ENCODE peak calls at places on chromosomes 13 and 19, in seven cellular contexts. One of them, this sample, is unnamed.

GRCh38 chr13:47281981-47282380 is 385.1 kb upstream of the HTR2A start:
- DNase-seq in transverse colon: no peak
- DNase-seq in sigmoid colon: no peak
- DNase-seq in ovary: no peak
- DNase-seq in GM12878: no peak
- DNase-seq in suprapubic skin: no peak
- DNase-seq in stomach: no peak
- DNase-seq in this sample: no peak

GRCh38 chr19:41302624-41303351 is 7.2 kb upstream of the CCDC97 start:
- DNase-seq in stomach: no peak
- DNase-seq in ovary: no peak
- DNase-seq in suprapubic skin: no peak
- DNase-seq in sigmoid colon: peak; percentile 67
- DNase-seq in GM12878: peak; percentile 47
- DNase-seq in transverse colon: peak; percentile 66
- DNase-seq in this sample: peak; percentile 77

GRCh38 chr13:31090921-31091624 is 70.6 kb downstream of the HSPH1 start:
- DNase-seq in GM12878: no peak
- DNase-seq in transverse colon: no peak
- DNase-seq in stomach: no peak
- DNase-seq in sigmoid colon: no peak
- DNase-seq in ovary: no peak
- DNase-seq in suprapubic skin: peak; percentile 63
- DNase-seq in this sample: peak; percentile 43

GRCh38 chr19:41421314-41421713 is 5.9 kb downstream of the B3GNT8 start:
- DNase-seq in ovary: no peak
- DNase-seq in suprapubic skin: no peak
- DNase-seq in stomach: no peak
- DNase-seq in GM12878: no peak
- DNase-seq in transverse colon: peak; percentile 66
- DNase-seq in sigmoid colon: no peak
- DNase-seq in this sample: no peak

GRCh38 chr19:11198769-11199469 is 1.6 kb upstream of the KANK2 start:
- DNase-seq in transverse colon: no peak
- DNase-seq in sigmoid colon: no peak
- DNase-seq in ovary: no peak
- DNase-seq in GM12878: no peak
- DNase-seq in stomach: no peak
- DNase-seq in suprapubic skin: no peak
- DNase-seq in this sample: no peak

GRCh38 chr13:26184791-26185250 is 37.3 kb downstream of the RNF6 start:
- DNase-seq in ovary: peak; percentile 63
- DNase-seq in stomach: peak; percentile 69
- DNase-seq in suprapubic skin: no peak
- DNase-seq in GM12878: peak; percentile 12
- DNase-seq in transverse colon: peak; percentile 72
- DNase-seq in sigmoid colon: peak; percentile 76
- DNase-seq in this sample: no peak

GRCh38 chr19:51316688-51317087 is 5.2 kb downstream of the IGLON5 start:
- DNase-seq in suprapubic skin: no peak
- DNase-seq in sigmoid colon: no peak
- DNase-seq in stomach: no peak
- DNase-seq in GM12878: no peak
- DNase-seq in transverse colon: no peak
- DNase-seq in ovary: no peak
- DNase-seq in this sample: no peak

GRCh38 chr19:33241530-33242101 is 16.0 kb upstream of the SLC7A10 start:
- DNase-seq in sigmoid colon: no peak
- DNase-seq in stomach: peak; percentile 31
- DNase-seq in suprapubic skin: no peak
- DNase-seq in transverse colon: peak; percentile 33
- DNase-seq in ovary: no peak
- DNase-seq in GM12878: no peak
- DNase-seq in this sample: no peak

GRCh38 chr13:35720690-35721554 is 244.4 kb upstream of the MAB21L1 start:
- DNase-seq in GM12878: no peak
- DNase-seq in sigmoid colon: peak; percentile 74
- DNase-seq in transverse colon: peak; percentile 42
- DNase-seq in suprapubic skin: no peak
- DNase-seq in stomach: peak; percentile 49
- DNase-seq in ovary: peak; percentile 72
- DNase-seq in this sample: no peak

GRCh38 chr13:40536443-40537113 is 129.9 kb downstream of the FOXO1 start:
- DNase-seq in ovary: no peak
- DNase-seq in suprapubic skin: no peak
- DNase-seq in sigmoid colon: no peak
- DNase-seq in transverse colon: peak; percentile 52
- DNase-seq in GM12878: no peak
- DNase-seq in stomach: peak; percentile 39
- DNase-seq in this sample: no peak

GRCh38 chr19:45526143-45526542 is 18.9 kb downstream of the VASP start:
- DNase-seq in suprapubic skin: no peak
- DNase-seq in stomach: peak; percentile 70
- DNase-seq in ovary: peak; percentile 87
- DNase-seq in transverse colon: peak; percentile 68
- DNase-seq in sigmoid colon: peak; percentile 83
- DNase-seq in GM12878: no peak
- DNase-seq in this sample: no peak

GRCh38 chr13:113665582-113666323 is 1.3 kb upstream of the GRK1 start:
- DNase-seq in transverse colon: peak; percentile 5
- DNase-seq in ovary: no peak
- DNase-seq in GM12878: no peak
- DNase-seq in suprapubic skin: peak; percentile 74
- DNase-seq in sigmoid colon: peak; percentile 56
- DNase-seq in stomach: peak; percentile 20
- DNase-seq in this sample: no peak

GRCh38 chr13:100014621-100015020 is 33.0 kb downstream of the ZIC2 start:
- DNase-seq in ovary: no peak
- DNase-seq in sigmoid colon: no peak
- DNase-seq in transverse colon: no peak
- DNase-seq in stomach: no peak
- DNase-seq in GM12878: no peak
- DNase-seq in suprapubic skin: no peak
- DNase-seq in this sample: no peak

GRCh38 chr13:102597029-102598015 is 536 bp downstream of the TPP2 start:
- DNase-seq in transverse colon: peak; percentile 35
- DNase-seq in ovary: peak; percentile 33
- DNase-seq in stomach: no peak
- DNase-seq in sigmoid colon: peak; percentile 68
- DNase-seq in GM12878: no peak
- DNase-seq in suprapubic skin: peak; percentile 80
- DNase-seq in this sample: peak; percentile 24

GRCh38 chr19:33370783-33371182 is 2.7 kb upstream of the CEBPG start:
- DNase-seq in GM12878: no peak
- DNase-seq in ovary: no peak
- DNase-seq in transverse colon: no peak
- DNase-seq in sigmoid colon: no peak
- DNase-seq in stomach: no peak
- DNase-seq in suprapubic skin: no peak
- DNase-seq in this sample: no peak

GRCh38 chr13:44425041-44425814 is 51.6 kb downstream of the SERP2 start:
- DNase-seq in ovary: no peak
- DNase-seq in stomach: no peak
- DNase-seq in GM12878: no peak
- DNase-seq in suprapubic skin: no peak
- DNase-seq in sigmoid colon: no peak
- DNase-seq in transverse colon: no peak
- DNase-seq in this sample: no peak

GRCh38 chr19:47407417-47407774 is 11.9 kb downstream of the MEIS3 start:
- DNase-seq in suprapubic skin: no peak
- DNase-seq in ovary: no peak
- DNase-seq in sigmoid colon: no peak
- DNase-seq in transverse colon: no peak
- DNase-seq in GM12878: no peak
- DNase-seq in stomach: no peak
- DNase-seq in this sample: no peak

GRCh38 chr19:47405854-47406417 is 13.4 kb downstream of the MEIS3 start:
- DNase-seq in GM12878: no peak
- DNase-seq in sigmoid colon: no peak
- DNase-seq in suprapubic skin: no peak
- DNase-seq in transverse colon: no peak
- DNase-seq in stomach: no peak
- DNase-seq in ovary: no peak
- DNase-seq in this sample: no peak

GRCh38 chr19:47411101-47411500 is 8.2 kb downstream of the MEIS3 start:
- DNase-seq in suprapubic skin: no peak
- DNase-seq in stomach: no peak
- DNase-seq in GM12878: no peak
- DNase-seq in sigmoid colon: no peak
- DNase-seq in ovary: no peak
- DNase-seq in transverse colon: no peak
- DNase-seq in this sample: no peak

GRCh38 chr19:47406711-47407416 is 12.5 kb downstream of the MEIS3 start:
- DNase-seq in stomach: no peak
- DNase-seq in transverse colon: no peak
- DNase-seq in suprapubic skin: no peak
- DNase-seq in ovary: no peak
- DNase-seq in sigmoid colon: no peak
- DNase-seq in GM12878: no peak
- DNase-seq in this sample: no peak

GRCh38 chr19:47408156-47408938 is 11.0 kb downstream of the MEIS3 start:
- DNase-seq in GM12878: no peak
- DNase-seq in stomach: no peak
- DNase-seq in ovary: no peak
- DNase-seq in transverse colon: no peak
- DNase-seq in suprapubic skin: no peak
- DNase-seq in sigmoid colon: no peak
- DNase-seq in this sample: no peak
- H3K27me3 ChIP-seq in GM12878: no peaks in the 10 kb centered on the region
- H3K27me3 ChIP-seq in stomach: no peaks in the 10 kb centered on the region
- H3K27me3 ChIP-seq in ovary: no peaks in the 10 kb centered on the region
- H3K27me3 ChIP-seq in transverse colon: peaks cover 30% of the 10 kb centered on the region
- H3K27me3 ChIP-seq in suprapubic skin: peaks cover 47% of the 10 kb centered on the region
- H3K27me3 ChIP-seq in sigmoid colon: peaks cover 32% of the 10 kb centered on the region
- H3K27me3 ChIP-seq in this sample: peaks cover 12% of the 10 kb centered on the region

DNA sequence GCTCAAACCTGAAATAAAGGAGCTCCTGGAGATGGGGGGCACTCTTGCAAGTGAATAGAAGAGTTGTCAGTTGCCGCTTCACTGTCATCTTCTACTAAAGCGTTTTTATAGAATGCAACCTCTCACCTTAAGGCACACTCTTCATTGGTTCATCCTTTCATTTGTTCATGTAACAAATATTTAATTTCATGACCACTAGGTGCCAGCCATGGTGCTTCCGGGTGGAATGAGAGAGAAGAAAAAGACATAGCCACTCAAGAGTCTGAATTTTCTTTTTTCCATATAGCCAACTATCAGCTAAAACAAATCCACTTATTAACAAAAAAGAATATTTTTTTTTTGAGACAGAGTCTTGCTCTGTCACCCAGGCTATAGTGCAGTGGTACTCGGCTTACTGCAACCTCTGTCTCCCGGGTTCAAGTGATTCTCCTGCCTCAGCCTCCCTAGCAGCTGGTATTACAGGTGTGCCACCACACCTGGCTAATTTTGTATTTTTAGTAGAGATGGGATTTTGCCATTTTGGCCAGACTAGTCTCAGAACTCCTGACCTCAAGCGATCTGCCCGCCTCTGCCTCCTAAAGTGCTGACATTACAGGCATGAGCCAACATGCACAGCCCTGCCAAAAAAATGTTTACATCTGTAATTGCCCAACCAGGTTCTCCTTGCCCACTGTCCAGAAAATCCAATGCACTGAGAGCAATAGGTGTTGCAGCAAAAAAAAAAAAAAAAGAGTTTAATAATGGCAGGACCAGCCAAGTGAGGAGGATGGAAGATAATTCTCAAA is 22.1 kb upstream of the SACS start:
- DNase-seq in suprapubic skin: no peak
- DNase-seq in ovary: no peak
- DNase-seq in GM12878: no peak
- DNase-seq in stomach: no peak
- DNase-seq in transverse colon: no peak
- DNase-seq in sigmoid colon: no peak
- DNase-seq in this sample: no peak
- TF ChIP-seq CTCF in suprapubic skin: no peak
- TF ChIP-seq CTCF in ovary: no peak
- TF ChIP-seq CTCF in GM12878: no peak
- TF ChIP-seq CTCF in stomach: no peak
- TF ChIP-seq CTCF in transverse colon: no peak
- TF ChIP-seq CTCF in sigmoid colon: no peak
- TF ChIP-seq CTCF in this sample: no peak

GRCh38 chr19:43719918-43720317 is 4.0 kb downstream of the IRGC start:
- DNase-seq in GM12878: no peak
- DNase-seq in sigmoid colon: no peak
- DNase-seq in transverse colon: no peak
- DNase-seq in stomach: no peak
- DNase-seq in ovary: no peak
- DNase-seq in suprapubic skin: no peak
- DNase-seq in this sample: no peak

GRCh38 chr19:43720936-43721335 is 5.1 kb downstream of the IRGC start:
- DNase-seq in GM12878: no peak
- DNase-seq in stomach: no peak
- DNase-seq in suprapubic skin: no peak
- DNase-seq in transverse colon: no peak
- DNase-seq in ovary: no peak
- DNase-seq in sigmoid colon: no peak
- DNase-seq in this sample: no peak

GRCh38 chr19:43719378-43719868 is 3.5 kb downstream of the IRGC start:
- DNase-seq in stomach: no peak
- DNase-seq in ovary: no peak
- DNase-seq in suprapubic skin: no peak
- DNase-seq in transverse colon: no peak
- DNase-seq in GM12878: no peak
- DNase-seq in sigmoid colon: no peak
- DNase-seq in this sample: no peak

GRCh38 chr19:43721469-43722048 is 5.7 kb downstream of the IRGC start:
- DNase-seq in ovary: no peak
- DNase-seq in stomach: no peak
- DNase-seq in GM12878: no peak
- DNase-seq in transverse colon: no peak
- DNase-seq in suprapubic skin: no peak
- DNase-seq in sigmoid colon: no peak
- DNase-seq in this sample: no peak

GRCh38 chr19:43718627-43719377 is 2.9 kb downstream of the IRGC start:
- DNase-seq in ovary: no peak
- DNase-seq in transverse colon: no peak
- DNase-seq in GM12878: no peak
- DNase-seq in stomach: no peak
- DNase-seq in sigmoid colon: no peak
- DNase-seq in suprapubic skin: no peak
- DNase-seq in this sample: peak; percentile 80
- TF ChIP-seq EP300 in ovary: no peak
- TF ChIP-seq EP300 in transverse colon: no peak
- TF ChIP-seq EP300 in GM12878: no peak
- TF ChIP-seq EP300 in stomach: no peak
- TF ChIP-seq EP300 in sigmoid colon: no peak
- TF ChIP-seq EP300 in suprapubic skin: no peak
- TF ChIP-seq EP300 in this sample: no peak

DNA sequence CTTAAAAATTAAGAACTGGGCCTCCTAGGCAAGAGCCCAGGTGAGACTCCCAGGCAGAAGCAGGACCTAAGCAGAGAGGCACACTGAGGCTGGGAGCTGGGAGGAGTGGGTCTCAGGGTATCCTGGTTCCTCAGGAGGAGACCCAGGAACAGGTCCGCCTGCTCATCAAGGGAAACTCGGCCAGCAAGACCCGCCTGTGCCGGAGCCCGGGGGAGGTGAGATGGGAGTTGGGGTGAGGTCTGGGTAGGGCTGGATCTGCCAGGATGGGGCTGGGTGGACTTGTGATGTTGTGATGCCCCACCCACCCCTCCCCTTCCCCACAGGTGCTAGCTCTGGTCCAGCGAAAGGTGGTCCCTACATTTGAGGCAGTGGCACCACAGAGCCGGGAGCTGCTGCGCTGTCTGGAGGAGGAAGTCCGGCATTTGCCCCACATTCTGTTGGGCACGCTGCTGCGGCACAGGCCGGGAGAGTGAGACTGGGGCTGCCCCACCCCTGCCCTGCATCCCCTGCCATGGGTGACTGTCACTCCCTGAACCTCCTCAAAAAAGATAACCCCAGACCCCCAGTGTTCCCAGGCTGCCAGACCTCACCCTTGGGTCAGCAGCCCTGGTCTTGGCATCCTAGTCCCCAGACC is 6.9 kb downstream of the HAUS5 start:
- DNase-seq in suprapubic skin: no peak
- DNase-seq in GM12878: no peak
- DNase-seq in sigmoid colon: no peak
- DNase-seq in ovary: no peak
- DNase-seq in stomach: no peak
- DNase-seq in transverse colon: no peak
- DNase-seq in this sample: no peak
- H3K27me3 ChIP-seq in suprapubic skin: no peaks in the 10 kb centered on the region
- H3K27me3 ChIP-seq in GM12878: no peaks in the 10 kb centered on the region
- H3K27me3 ChIP-seq in sigmoid colon: no peaks in the 10 kb centered on the region
- H3K27me3 ChIP-seq in ovary: no peaks in the 10 kb centered on the region
- H3K27me3 ChIP-seq in stomach: no peaks in the 10 kb centered on the region
- H3K27me3 ChIP-seq in transverse colon: no peaks in the 10 kb centered on the region
- H3K27me3 ChIP-seq in this sample: no peaks in the 10 kb centered on the region

This sample was measured in upper lobe of left lung.